ENCODE peak calls at places on chromosomes 4 and X, in five cellular contexts. W, U, Q, G and K are unnamed samples.

GRCh38 chr4:119785963-119786362 is 157.4 kb upstream of the PDE5A start:
- DNase-seq in G (peak; percentile 20), W (no peak), U (peak; percentile 46), Q (no peak), K (no peak)

GRCh38 chr4:168162604-168163003 is 70.3 kb downstream of the ANXA10 start:
- DNase-seq in U (no peak), G (no peak), W (no peak), Q (no peak), K (no peak)

GRCh38 chr4:153651041-153651960 is 32.8 kb upstream of the TLR2 start:
- DNase-seq in W (no peak), U (no peak), G (no peak), Q (peak; percentile 85), K (no peak)

GRCh38 chrX:70452143-70452733 is 7.6 kb downstream of the DLG3 start:
- DNase-seq in G (peak; percentile 39), Q (peak; percentile 57), U (peak; percentile 47), W (peak; percentile 40), K (no peak)

GRCh38 chr4:177511611-177512010 is 69.4 kb upstream of the AGA start:
- DNase-seq in Q (no peak), W (no peak), G (no peak), U (no peak), K (no peak)

GRCh38 chr4:98126141-98126540 is 17.1 kb downstream of the STPG2 start:
- DNase-seq in W (no peak), Q (no peak), U (no peak), G (no peak), K (no peak)

GRCh38 chr4:7845493-7846124 is 94.1 kb downstream of the AFAP1 start:
- DNase-seq in U (no peak), W (no peak), Q (no peak), G (no peak), K (no peak)

GRCh38 chr4:1554876-1555265 is 129.2 kb downstream of the FAM53A start:
- DNase-seq in U (no peak), G (no peak), Q (no peak), W (no peak), K (no peak)

GRCh38 chr4:158484173-158484885 is 37.4 kb upstream of the RXFP1 start:
- DNase-seq in U (no peak), W (no peak), Q (no peak), G (no peak), K (no peak)

GRCh38 chr4:150578745-150579470 is 3.0 kb upstream of the MAB21L2 start:
- DNase-seq in G (no peak), Q (no peak), U (no peak), W (no peak), K (no peak)

GRCh38 chr4:152083348-152083747 is 322.5 kb upstream of the GATB start:
- DNase-seq in W (no peak), G (no peak), U (no peak), Q (no peak), K (no peak)

GRCh38 chr4:98261291-98262271 is at the start of gene RAP1GDS1:
- DNase-seq in G (peak; percentile 73), W (peak; percentile 80), Q (peak; percentile 65), U (peak; percentile 31), K (no peak)

GRCh38 chrX:17022205-17022604 is 75.7 kb downstream of the REPS2 start:
- DNase-seq in G (no peak), Q (peak; percentile 58), U (no peak), W (no peak), K (no peak)

GRCh38 chr4:152949930-152950329 is 13.8 kb downstream of the FHDC1 start:
- DNase-seq in U (no peak), W (no peak), G (no peak), Q (no peak), K (no peak)

GRCh38 chrX:118652717-118653116 is 74.7 kb upstream of the IL13RA1 start:
- DNase-seq in G (no peak), W (no peak), Q (no peak), U (no peak), K (no peak)

GRCh38 chr4:42018451-42018850 is 28.1 kb downstream of the SLC30A9 start:
- DNase-seq in W (no peak), Q (no peak), U (no peak), G (no peak), K (no peak)

GRCh38 chr4:47278631-47279030 is 184.9 kb downstream of the COMMD8 start:
- DNase-seq in U (no peak), Q (no peak), W (no peak), G (no peak), K (no peak)

GRCh38 chrX:12814434-12814833 is 23.2 kb downstream of the PRPS2 start:
- DNase-seq in Q (peak; percentile 52), G (peak; percentile 65), W (peak; percentile 1), U (peak; percentile 60), K (no peak)

GRCh38 chr4:22787753-22788389 is 95.1 kb downstream of the GBA3 start:
- DNase-seq in W (no peak), Q (no peak), G (no peak), U (no peak), K (no peak)

GRCh38 chr4:24795666-24796381 is 451 bp downstream of the SOD3 start:
- DNase-seq in Q (no peak), G (no peak), W (no peak), U (no peak), K (no peak)

GRCh38 chr4:22515888-22516541 is at the start of gene ADGRA3:
- DNase-seq in W (no peak), G (peak; percentile 81), U (peak; percentile 57), Q (peak; percentile 78), K (no peak)

GRCh38 chr4:168882650-168883233 is 127.3 kb downstream of the CBR4 start:
- DNase-seq in G (no peak), U (no peak), W (no peak), Q (no peak), K (no peak)

GRCh38 chr4:151657896-151658295 is 102.9 kb downstream of the GATB start:
- DNase-seq in U (no peak), Q (no peak), G (no peak), W (no peak), K (no peak)

GRCh38 chr4:51843309-51844156 is 580 bp downstream of the DCUN1D4 start:
- DNase-seq in U (peak; percentile 43), W (peak; percentile 54), Q (peak; percentile 29), G (peak; percentile 54), K (no peak)

GRCh38 chrX:33014086-33014485 is 197.3 kb downstream of the DMD start:
- DNase-seq in W (no peak), Q (no peak), U (no peak), G (no peak), K (no peak)

GRCh38 chr4:41507292-41507933 is 30.5 kb upstream of the LIMCH1 start:
- DNase-seq in U (no peak), Q (no peak), W (no peak), G (no peak), K (no peak)

GRCh38 chrX:9562851-9563250 is 98.0 kb downstream of the TBL1X start:
- DNase-seq in G (no peak), Q (no peak), U (no peak), W (no peak), K (no peak)

GRCh38 chr4:149371021-149371420 is 444.6 kb downstream of the IQCM start:
- DNase-seq in Q (peak; percentile 87), U (peak; percentile 80), W (no peak), G (peak; percentile 46), K (peak; percentile 33)

GRCh38 chrX:101462892-101463291 is 22.4 kb upstream of the ARMCX4 start:
- DNase-seq in G (peak; percentile 47), U (peak; percentile 13), Q (peak; percentile 36), W (no peak), K (no peak)

GRCh38 chr4:3037957-3038451 is 36.3 kb downstream of the HTT-AS start:
- DNase-seq in U (peak; percentile 23), G (no peak), Q (peak; percentile 26), W (no peak), K (no peak)

GRCh38 chr4:158315706-158316105 is 105.4 kb downstream of the TMEM144 start:
- DNase-seq in U (no peak), G (peak; percentile 13), Q (no peak), W (no peak), K (no peak)

GRCh38 chr4:183348706-183349659 is 26.8 kb upstream of the CLDN24 start:
- DNase-seq in G (peak; percentile 76), Q (no peak), U (no peak), W (no peak), K (no peak)

GRCh38 chr4:104938624-104939023 is 208.1 kb upstream of the TET2 start:
- DNase-seq in G (no peak), Q (no peak), W (no peak), U (peak; percentile 41), K (no peak)

GRCh38 chrX:9337056-9337455 is 127.8 kb upstream of the TBL1X start:
- DNase-seq in W (no peak), Q (no peak), U (no peak), G (peak; percentile 19), K (no peak)

GRCh38 chr4:128322986-128323385 is 35.4 kb upstream of the PGRMC2 start:
- DNase-seq in Q (no peak), G (peak; percentile 91), U (no peak), W (no peak), K (no peak)

GRCh38 chr4:147049940-147050852 is 104.5 kb upstream of the TTC29 start:
- DNase-seq in G (no peak), W (no peak), U (no peak), Q (no peak), K (no peak)

GRCh38 chr4:175770555-175770954 is 41.5 kb downstream of the GPM6A start:
- DNase-seq in U (no peak), W (no peak), Q (no peak), G (no peak), K (no peak)

GRCh38 chr4:6301732-6302442 is 32.2 kb downstream of the WFS1 start:
- DNase-seq in U (no peak), G (no peak), Q (no peak), W (no peak), K (no peak)
- H3K27ac ChIP-seq in U (no peak overlapping the region), G (no peak overlapping the region), Q (no peak overlapping the region), W (no peak overlapping the region), K (no peak overlapping the region)

DNA sequence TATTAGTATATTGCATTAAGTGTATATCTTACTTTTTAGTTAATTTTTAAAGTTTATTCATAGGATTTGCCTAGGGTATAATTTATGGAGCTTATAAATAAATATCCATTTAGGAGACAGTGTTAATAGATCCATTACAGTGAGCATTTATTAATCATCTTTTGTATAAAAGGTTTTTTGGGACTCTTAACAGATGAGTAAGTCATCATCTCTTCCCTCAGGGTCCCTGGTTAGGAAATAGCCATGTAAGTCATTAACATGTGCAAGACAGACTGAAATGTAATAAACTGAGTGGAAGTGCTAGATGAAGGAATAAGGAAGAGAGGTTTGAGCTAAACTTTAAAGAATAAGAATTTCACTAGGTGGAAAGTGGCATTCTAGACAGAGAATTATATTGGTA is 69.2 kb downstream of the PAQR3 start:
- DNase-seq in W (no peak), Q (no peak), U (no peak), G (no peak), K (no peak)
- H3K36me3 ChIP-seq in W (peaks cover 11% of the 10 kb centered on the region), Q (peaks cover 10% of the 10 kb centered on the region), U (no peaks in the 10 kb centered on the region), G (peaks cover 12% of the 10 kb centered on the region), K (peaks cover 9% of the 10 kb centered on the region)

GRCh38 chr4:83251074-83251835 is 33.3 kb downstream of the COQ2 start:
- DNase-seq in U (no peak), G (no peak), Q (no peak), W (no peak), K (no peak)
- H3K4me1 ChIP-seq in U (peaks cover 19% of the 10 kb centered on the region), G (peaks cover 21% of the 10 kb centered on the region), Q (no peaks in the 10 kb centered on the region), W (peaks cover 13% of the 10 kb centered on the region), K (peaks cover 1% of the 10 kb centered on the region)

DNA sequence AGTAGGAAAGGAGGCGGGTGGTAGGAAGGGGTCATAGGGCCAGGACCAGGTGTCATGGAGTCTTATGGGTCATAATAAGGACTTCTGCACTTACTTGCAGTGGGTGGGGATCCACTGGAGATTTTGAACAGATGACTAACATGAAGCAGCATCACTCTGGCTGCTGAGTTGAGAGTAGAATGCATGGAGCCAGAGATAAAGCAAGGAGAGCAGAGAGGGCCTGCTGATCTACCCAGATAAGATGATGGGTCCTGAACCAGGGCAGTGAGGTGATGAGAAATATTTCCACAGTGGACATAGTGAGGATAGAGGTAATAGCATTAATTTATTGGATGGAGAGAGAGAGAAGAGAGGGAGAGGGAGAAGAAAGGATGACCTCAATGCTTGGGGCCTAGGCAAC is 48.0 kb downstream of the HCCS start:
- DNase-seq in U (no peak), W (no peak), Q (no peak), G (no peak), K (no peak)
- H3K27ac ChIP-seq in U (no peak overlapping the region), W (no peak overlapping the region), Q (no peak overlapping the region), G (no peak overlapping the region), K (no peak overlapping the region)